ENCODE peak calls at places on chromosomes 1 and 21, in nine cellular contexts. One of them, this sample, is unnamed.

GRCh38 chr1:198556969-198557368 is 16.5 kb upstream of the ATP6V1G3 start:
- DNase-seq in astrocyte of the spinal cord: no peak
- DNase-seq in amniotic epithelial cell: no peak
- DNase-seq in NCI-H345: no peak
- DNase-seq in right lobe of liver: peak
- DNase-seq in stimulated activated CD4-positive, alpha-beta T cell treated with anti-CD3 and anti-CD28 coated beads, Interleukin-4, amount 100 ng/mL, for 48 hours: no peak
- DNase-seq in activated CD4-positive, alpha-beta T cell treated with anti-CD3 and anti-CD28 coated beads, Interleukin-2, amount 50 U/mL, for 24 hours: peak
- DNase-seq in transverse colon: peak
- DNase-seq in cardiac fibroblast: no peak
- DNase-seq in this sample: no peak

GRCh38 chr1:182191716-182192115 is 130.2 kb upstream of the ZNF648 start:
- DNase-seq in astrocyte of the spinal cord: no peak
- DNase-seq in amniotic epithelial cell: no peak
- DNase-seq in NCI-H345: no peak
- DNase-seq in right lobe of liver: no peak
- DNase-seq in stimulated activated CD4-positive, alpha-beta T cell treated with anti-CD3 and anti-CD28 coated beads, Interleukin-4, amount 100 ng/mL, for 48 hours: no peak
- DNase-seq in activated CD4-positive, alpha-beta T cell treated with anti-CD3 and anti-CD28 coated beads, Interleukin-2, amount 50 U/mL, for 24 hours: no peak
- DNase-seq in transverse colon: no peak
- DNase-seq in cardiac fibroblast: no peak
- DNase-seq in this sample: no peak

GRCh38 chr1:67970088-67970487 is 80.3 kb downstream of the DIRAS3 start:
- DNase-seq in astrocyte of the spinal cord: peak
- DNase-seq in amniotic epithelial cell: peak
- DNase-seq in NCI-H345: no peak
- DNase-seq in right lobe of liver: no peak
- DNase-seq in stimulated activated CD4-positive, alpha-beta T cell treated with anti-CD3 and anti-CD28 coated beads, Interleukin-4, amount 100 ng/mL, for 48 hours: no peak
- DNase-seq in activated CD4-positive, alpha-beta T cell treated with anti-CD3 and anti-CD28 coated beads, Interleukin-2, amount 50 U/mL, for 24 hours: no peak
- DNase-seq in transverse colon: no peak
- DNase-seq in cardiac fibroblast: peak
- DNase-seq in this sample: no peak

GRCh38 chr1:94024109-94024792 is 96.7 kb downstream of the ABCA4 start:
- DNase-seq in astrocyte of the spinal cord: no peak
- DNase-seq in amniotic epithelial cell: no peak
- DNase-seq in NCI-H345: no peak
- DNase-seq in right lobe of liver: no peak
- DNase-seq in stimulated activated CD4-positive, alpha-beta T cell treated with anti-CD3 and anti-CD28 coated beads, Interleukin-4, amount 100 ng/mL, for 48 hours: no peak
- DNase-seq in activated CD4-positive, alpha-beta T cell treated with anti-CD3 and anti-CD28 coated beads, Interleukin-2, amount 50 U/mL, for 24 hours: no peak
- DNase-seq in transverse colon: no peak
- DNase-seq in cardiac fibroblast: no peak
- DNase-seq in this sample: no peak

GRCh38 chr1:154474802-154475201 is 27.2 kb upstream of the TDRD10 start:
- DNase-seq in astrocyte of the spinal cord: peak
- DNase-seq in amniotic epithelial cell: peak
- DNase-seq in NCI-H345: no peak
- DNase-seq in right lobe of liver: no peak
- DNase-seq in stimulated activated CD4-positive, alpha-beta T cell treated with anti-CD3 and anti-CD28 coated beads, Interleukin-4, amount 100 ng/mL, for 48 hours: no peak
- DNase-seq in activated CD4-positive, alpha-beta T cell treated with anti-CD3 and anti-CD28 coated beads, Interleukin-2, amount 50 U/mL, for 24 hours: no peak
- DNase-seq in transverse colon: peak
- DNase-seq in cardiac fibroblast: peak
- DNase-seq in this sample: no peak

GRCh38 chr1:53959664-53960250 is 13.6 kb downstream of the LRRC42 start:
- DNase-seq in astrocyte of the spinal cord: peak
- DNase-seq in amniotic epithelial cell: peak
- DNase-seq in NCI-H345: no peak
- DNase-seq in right lobe of liver: no peak
- DNase-seq in stimulated activated CD4-positive, alpha-beta T cell treated with anti-CD3 and anti-CD28 coated beads, Interleukin-4, amount 100 ng/mL, for 48 hours: no peak
- DNase-seq in activated CD4-positive, alpha-beta T cell treated with anti-CD3 and anti-CD28 coated beads, Interleukin-2, amount 50 U/mL, for 24 hours: peak
- DNase-seq in transverse colon: no peak
- DNase-seq in cardiac fibroblast: peak
- DNase-seq in this sample: no peak

GRCh38 chr1:216119600-216119999 is 303.6 kb downstream of the USH2A start:
- DNase-seq in astrocyte of the spinal cord: peak
- DNase-seq in amniotic epithelial cell: peak
- DNase-seq in NCI-H345: peak
- DNase-seq in right lobe of liver: no peak
- DNase-seq in stimulated activated CD4-positive, alpha-beta T cell treated with anti-CD3 and anti-CD28 coated beads, Interleukin-4, amount 100 ng/mL, for 48 hours: no peak
- DNase-seq in activated CD4-positive, alpha-beta T cell treated with anti-CD3 and anti-CD28 coated beads, Interleukin-2, amount 50 U/mL, for 24 hours: no peak
- DNase-seq in transverse colon: no peak
- DNase-seq in cardiac fibroblast: peak
- DNase-seq in this sample: no peak

GRCh38 chr1:198880818-198881597 is 242.2 kb downstream of the PTPRC start:
- DNase-seq in astrocyte of the spinal cord: peak
- DNase-seq in amniotic epithelial cell: peak
- DNase-seq in NCI-H345: no peak
- DNase-seq in right lobe of liver: no peak
- DNase-seq in stimulated activated CD4-positive, alpha-beta T cell treated with anti-CD3 and anti-CD28 coated beads, Interleukin-4, amount 100 ng/mL, for 48 hours: no peak
- DNase-seq in activated CD4-positive, alpha-beta T cell treated with anti-CD3 and anti-CD28 coated beads, Interleukin-2, amount 50 U/mL, for 24 hours: peak
- DNase-seq in transverse colon: no peak
- DNase-seq in cardiac fibroblast: peak
- DNase-seq in this sample: no peak

GRCh38 chr1:239914827-239915231 is 176.9 kb upstream of the FMN2 start:
- DNase-seq in astrocyte of the spinal cord: peak
- DNase-seq in amniotic epithelial cell: peak
- DNase-seq in NCI-H345: no peak
- DNase-seq in right lobe of liver: no peak
- DNase-seq in stimulated activated CD4-positive, alpha-beta T cell treated with anti-CD3 and anti-CD28 coated beads, Interleukin-4, amount 100 ng/mL, for 48 hours: no peak
- DNase-seq in activated CD4-positive, alpha-beta T cell treated with anti-CD3 and anti-CD28 coated beads, Interleukin-2, amount 50 U/mL, for 24 hours: no peak
- DNase-seq in transverse colon: no peak
- DNase-seq in cardiac fibroblast: peak
- DNase-seq in this sample: no peak

GRCh38 chr1:186775881-186776560 is 52.7 kb upstream of the PLA2G4A start:
- DNase-seq in astrocyte of the spinal cord: no peak
- DNase-seq in amniotic epithelial cell: peak
- DNase-seq in NCI-H345: no peak
- DNase-seq in right lobe of liver: no peak
- DNase-seq in stimulated activated CD4-positive, alpha-beta T cell treated with anti-CD3 and anti-CD28 coated beads, Interleukin-4, amount 100 ng/mL, for 48 hours: no peak
- DNase-seq in activated CD4-positive, alpha-beta T cell treated with anti-CD3 and anti-CD28 coated beads, Interleukin-2, amount 50 U/mL, for 24 hours: no peak
- DNase-seq in transverse colon: no peak
- DNase-seq in cardiac fibroblast: no peak
- DNase-seq in this sample: no peak

GRCh38 chr1:200762089-200762488 is 23.4 kb downstream of the CAMSAP2 start:
- DNase-seq in astrocyte of the spinal cord: no peak
- DNase-seq in amniotic epithelial cell: no peak
- DNase-seq in NCI-H345: no peak
- DNase-seq in right lobe of liver: no peak
- DNase-seq in stimulated activated CD4-positive, alpha-beta T cell treated with anti-CD3 and anti-CD28 coated beads, Interleukin-4, amount 100 ng/mL, for 48 hours: no peak
- DNase-seq in activated CD4-positive, alpha-beta T cell treated with anti-CD3 and anti-CD28 coated beads, Interleukin-2, amount 50 U/mL, for 24 hours: no peak
- DNase-seq in transverse colon: no peak
- DNase-seq in cardiac fibroblast: no peak
- DNase-seq in this sample: no peak

GRCh38 chr1:234933475-234933874 is 195.2 kb downstream of the TOMM20 start:
- DNase-seq in astrocyte of the spinal cord: peak
- DNase-seq in amniotic epithelial cell: peak
- DNase-seq in NCI-H345: no peak
- DNase-seq in right lobe of liver: peak
- DNase-seq in stimulated activated CD4-positive, alpha-beta T cell treated with anti-CD3 and anti-CD28 coated beads, Interleukin-4, amount 100 ng/mL, for 48 hours: no peak
- DNase-seq in activated CD4-positive, alpha-beta T cell treated with anti-CD3 and anti-CD28 coated beads, Interleukin-2, amount 50 U/mL, for 24 hours: no peak
- DNase-seq in transverse colon: no peak
- DNase-seq in cardiac fibroblast: peak
- DNase-seq in this sample: no peak

GRCh38 chr1:196609114-196609737 is 986 bp upstream of the KCNT2 start:
- DNase-seq in astrocyte of the spinal cord: peak
- DNase-seq in amniotic epithelial cell: peak
- DNase-seq in NCI-H345: no peak
- DNase-seq in right lobe of liver: no peak
- DNase-seq in stimulated activated CD4-positive, alpha-beta T cell treated with anti-CD3 and anti-CD28 coated beads, Interleukin-4, amount 100 ng/mL, for 48 hours: no peak
- DNase-seq in activated CD4-positive, alpha-beta T cell treated with anti-CD3 and anti-CD28 coated beads, Interleukin-2, amount 50 U/mL, for 24 hours: no peak
- DNase-seq in transverse colon: no peak
- DNase-seq in cardiac fibroblast: no peak
- DNase-seq in this sample: no peak

GRCh38 chr1:215001419-215002021 is 81.0 kb upstream of the KCNK2 start:
- DNase-seq in astrocyte of the spinal cord: no peak
- DNase-seq in amniotic epithelial cell: no peak
- DNase-seq in NCI-H345: no peak
- DNase-seq in right lobe of liver: no peak
- DNase-seq in stimulated activated CD4-positive, alpha-beta T cell treated with anti-CD3 and anti-CD28 coated beads, Interleukin-4, amount 100 ng/mL, for 48 hours: no peak
- DNase-seq in activated CD4-positive, alpha-beta T cell treated with anti-CD3 and anti-CD28 coated beads, Interleukin-2, amount 50 U/mL, for 24 hours: no peak
- DNase-seq in transverse colon: no peak
- DNase-seq in cardiac fibroblast: no peak
- DNase-seq in this sample: no peak

GRCh38 chr21:45306832-45307571 is 19.3 kb upstream of the POFUT2 start:
- DNase-seq in astrocyte of the spinal cord: peak
- DNase-seq in amniotic epithelial cell: peak
- DNase-seq in NCI-H345: no peak
- DNase-seq in right lobe of liver: peak
- DNase-seq in stimulated activated CD4-positive, alpha-beta T cell treated with anti-CD3 and anti-CD28 coated beads, Interleukin-4, amount 100 ng/mL, for 48 hours: no peak
- DNase-seq in activated CD4-positive, alpha-beta T cell treated with anti-CD3 and anti-CD28 coated beads, Interleukin-2, amount 50 U/mL, for 24 hours: no peak
- DNase-seq in transverse colon: peak
- DNase-seq in cardiac fibroblast: peak
- DNase-seq in this sample: no peak

GRCh38 chr1:170530972-170531757 is 801 bp upstream of the GORAB start:
- DNase-seq in astrocyte of the spinal cord: no peak
- DNase-seq in amniotic epithelial cell: peak
- DNase-seq in NCI-H345: no peak
- DNase-seq in right lobe of liver: no peak
- DNase-seq in stimulated activated CD4-positive, alpha-beta T cell treated with anti-CD3 and anti-CD28 coated beads, Interleukin-4, amount 100 ng/mL, for 48 hours: no peak
- DNase-seq in activated CD4-positive, alpha-beta T cell treated with anti-CD3 and anti-CD28 coated beads, Interleukin-2, amount 50 U/mL, for 24 hours: no peak
- DNase-seq in transverse colon: peak
- DNase-seq in cardiac fibroblast: peak
- DNase-seq in this sample: no peak

GRCh38 chr1:1054971-1055370 is 19.1 kb downstream of the RNF223 start:
- DNase-seq in astrocyte of the spinal cord: no peak
- DNase-seq in amniotic epithelial cell: no peak
- DNase-seq in NCI-H345: no peak
- DNase-seq in right lobe of liver: no peak
- DNase-seq in stimulated activated CD4-positive, alpha-beta T cell treated with anti-CD3 and anti-CD28 coated beads, Interleukin-4, amount 100 ng/mL, for 48 hours: no peak
- DNase-seq in activated CD4-positive, alpha-beta T cell treated with anti-CD3 and anti-CD28 coated beads, Interleukin-2, amount 50 U/mL, for 24 hours: no peak
- DNase-seq in transverse colon: no peak
- DNase-seq in cardiac fibroblast: no peak
- DNase-seq in this sample: no peak

GRCh38 chr21:34900376-34900775 is 148.7 kb downstream of the RUNX1 start:
- DNase-seq in astrocyte of the spinal cord: peak
- DNase-seq in amniotic epithelial cell: peak
- DNase-seq in NCI-H345: no peak
- DNase-seq in right lobe of liver: no peak
- DNase-seq in stimulated activated CD4-positive, alpha-beta T cell treated with anti-CD3 and anti-CD28 coated beads, Interleukin-4, amount 100 ng/mL, for 48 hours: no peak
- DNase-seq in activated CD4-positive, alpha-beta T cell treated with anti-CD3 and anti-CD28 coated beads, Interleukin-2, amount 50 U/mL, for 24 hours: no peak
- DNase-seq in transverse colon: no peak
- DNase-seq in cardiac fibroblast: no peak
- DNase-seq in this sample: no peak

GRCh38 chr21:37461494-37461893 is 94.9 kb downstream of the DYRK1A start:
- DNase-seq in astrocyte of the spinal cord: no peak
- DNase-seq in amniotic epithelial cell: no peak
- DNase-seq in NCI-H345: no peak
- DNase-seq in right lobe of liver: no peak
- DNase-seq in stimulated activated CD4-positive, alpha-beta T cell treated with anti-CD3 and anti-CD28 coated beads, Interleukin-4, amount 100 ng/mL, for 48 hours: no peak
- DNase-seq in activated CD4-positive, alpha-beta T cell treated with anti-CD3 and anti-CD28 coated beads, Interleukin-2, amount 50 U/mL, for 24 hours: no peak
- DNase-seq in transverse colon: no peak
- DNase-seq in cardiac fibroblast: peak
- DNase-seq in this sample: no peak

GRCh38 chr1:206828765-206829164 is 36.7 kb upstream of the IL20 start:
- DNase-seq in astrocyte of the spinal cord: no peak
- DNase-seq in amniotic epithelial cell: no peak
- DNase-seq in NCI-H345: no peak
- DNase-seq in right lobe of liver: no peak
- DNase-seq in stimulated activated CD4-positive, alpha-beta T cell treated with anti-CD3 and anti-CD28 coated beads, Interleukin-4, amount 100 ng/mL, for 48 hours: no peak
- DNase-seq in activated CD4-positive, alpha-beta T cell treated with anti-CD3 and anti-CD28 coated beads, Interleukin-2, amount 50 U/mL, for 24 hours: no peak
- DNase-seq in transverse colon: no peak
- DNase-seq in cardiac fibroblast: no peak
- DNase-seq in this sample: no peak

GRCh38 chr21:45819478-45820170 is 161.9 kb upstream of the COL6A1 start:
- DNase-seq in astrocyte of the spinal cord: peak
- DNase-seq in amniotic epithelial cell: no peak
- DNase-seq in NCI-H345: no peak
- DNase-seq in right lobe of liver: no peak
- DNase-seq in stimulated activated CD4-positive, alpha-beta T cell treated with anti-CD3 and anti-CD28 coated beads, Interleukin-4, amount 100 ng/mL, for 48 hours: no peak
- DNase-seq in activated CD4-positive, alpha-beta T cell treated with anti-CD3 and anti-CD28 coated beads, Interleukin-2, amount 50 U/mL, for 24 hours: no peak
- DNase-seq in transverse colon: no peak
- DNase-seq in cardiac fibroblast: no peak
- DNase-seq in this sample: no peak

GRCh38 chr1:13951793-13952751 is 252.1 kb downstream of the PRDM2 start:
- DNase-seq in astrocyte of the spinal cord: no peak
- DNase-seq in amniotic epithelial cell: no peak
- DNase-seq in NCI-H345: no peak
- DNase-seq in right lobe of liver: no peak
- DNase-seq in stimulated activated CD4-positive, alpha-beta T cell treated with anti-CD3 and anti-CD28 coated beads, Interleukin-4, amount 100 ng/mL, for 48 hours: no peak
- DNase-seq in activated CD4-positive, alpha-beta T cell treated with anti-CD3 and anti-CD28 coated beads, Interleukin-2, amount 50 U/mL, for 24 hours: no peak
- DNase-seq in transverse colon: no peak
- DNase-seq in cardiac fibroblast: peak
- DNase-seq in this sample: no peak

GRCh38 chr1:2355408-2356261 is 35.7 kb downstream of the MORN1 start:
- DNase-seq in astrocyte of the spinal cord: no peak
- DNase-seq in amniotic epithelial cell: no peak
- DNase-seq in NCI-H345: no peak
- DNase-seq in right lobe of liver: peak
- DNase-seq in stimulated activated CD4-positive, alpha-beta T cell treated with anti-CD3 and anti-CD28 coated beads, Interleukin-4, amount 100 ng/mL, for 48 hours: no peak
- DNase-seq in activated CD4-positive, alpha-beta T cell treated with anti-CD3 and anti-CD28 coated beads, Interleukin-2, amount 50 U/mL, for 24 hours: no peak
- DNase-seq in transverse colon: no peak
- DNase-seq in cardiac fibroblast: no peak
- DNase-seq in this sample: no peak

GRCh38 chr1:43557744-43558245 is 27.1 kb downstream of the PTPRF start:
- DNase-seq in astrocyte of the spinal cord: no peak
- DNase-seq in amniotic epithelial cell: peak
- DNase-seq in NCI-H345: no peak
- DNase-seq in right lobe of liver: no peak
- DNase-seq in stimulated activated CD4-positive, alpha-beta T cell treated with anti-CD3 and anti-CD28 coated beads, Interleukin-4, amount 100 ng/mL, for 48 hours: no peak
- DNase-seq in activated CD4-positive, alpha-beta T cell treated with anti-CD3 and anti-CD28 coated beads, Interleukin-2, amount 50 U/mL, for 24 hours: no peak
- DNase-seq in transverse colon: peak
- DNase-seq in cardiac fibroblast: peak
- DNase-seq in this sample: no peak

GRCh38 chr21:37863842-37864241 is 52.4 kb downstream of the KCNJ6 start:
- DNase-seq in astrocyte of the spinal cord: peak
- DNase-seq in amniotic epithelial cell: peak
- DNase-seq in NCI-H345: no peak
- DNase-seq in right lobe of liver: no peak
- DNase-seq in stimulated activated CD4-positive, alpha-beta T cell treated with anti-CD3 and anti-CD28 coated beads, Interleukin-4, amount 100 ng/mL, for 48 hours: no peak
- DNase-seq in activated CD4-positive, alpha-beta T cell treated with anti-CD3 and anti-CD28 coated beads, Interleukin-2, amount 50 U/mL, for 24 hours: no peak
- DNase-seq in transverse colon: no peak
- DNase-seq in cardiac fibroblast: peak
- DNase-seq in this sample: no peak

GRCh38 chr1:113101588-113101987 is 28.6 kb downstream of the LRIG2 start:
- DNase-seq in astrocyte of the spinal cord: no peak
- DNase-seq in amniotic epithelial cell: peak
- DNase-seq in NCI-H345: no peak
- DNase-seq in right lobe of liver: no peak
- DNase-seq in stimulated activated CD4-positive, alpha-beta T cell treated with anti-CD3 and anti-CD28 coated beads, Interleukin-4, amount 100 ng/mL, for 48 hours: no peak
- DNase-seq in activated CD4-positive, alpha-beta T cell treated with anti-CD3 and anti-CD28 coated beads, Interleukin-2, amount 50 U/mL, for 24 hours: no peak
- DNase-seq in transverse colon: no peak
- DNase-seq in cardiac fibroblast: peak
- DNase-seq in this sample: no peak

GRCh38 chr1:42013881-42014470 is 95.3 kb upstream of the HIVEP3 start:
- DNase-seq in astrocyte of the spinal cord: no peak
- DNase-seq in amniotic epithelial cell: no peak
- DNase-seq in NCI-H345: no peak
- DNase-seq in right lobe of liver: no peak
- DNase-seq in stimulated activated CD4-positive, alpha-beta T cell treated with anti-CD3 and anti-CD28 coated beads, Interleukin-4, amount 100 ng/mL, for 48 hours: no peak
- DNase-seq in activated CD4-positive, alpha-beta T cell treated with anti-CD3 and anti-CD28 coated beads, Interleukin-2, amount 50 U/mL, for 24 hours: no peak
- DNase-seq in transverse colon: no peak
- DNase-seq in cardiac fibroblast: peak
- DNase-seq in this sample: no peak

GRCh38 chr1:204630460-204630905 is 55.1 kb downstream of the LRRN2 start:
- DNase-seq in astrocyte of the spinal cord: no peak
- DNase-seq in amniotic epithelial cell: peak
- DNase-seq in NCI-H345: no peak
- DNase-seq in right lobe of liver: no peak
- DNase-seq in stimulated activated CD4-positive, alpha-beta T cell treated with anti-CD3 and anti-CD28 coated beads, Interleukin-4, amount 100 ng/mL, for 48 hours: no peak
- DNase-seq in activated CD4-positive, alpha-beta T cell treated with anti-CD3 and anti-CD28 coated beads, Interleukin-2, amount 50 U/mL, for 24 hours: no peak
- DNase-seq in transverse colon: no peak
- DNase-seq in cardiac fibroblast: no peak
- DNase-seq in this sample: no peak

GRCh38 chr1:232793944-232794343 is 11.3 kb upstream of the MAP10 start:
- DNase-seq in astrocyte of the spinal cord: peak
- DNase-seq in amniotic epithelial cell: peak
- DNase-seq in NCI-H345: peak
- DNase-seq in right lobe of liver: no peak
- DNase-seq in stimulated activated CD4-positive, alpha-beta T cell treated with anti-CD3 and anti-CD28 coated beads, Interleukin-4, amount 100 ng/mL, for 48 hours: no peak
- DNase-seq in activated CD4-positive, alpha-beta T cell treated with anti-CD3 and anti-CD28 coated beads, Interleukin-2, amount 50 U/mL, for 24 hours: no peak
- DNase-seq in transverse colon: peak
- DNase-seq in cardiac fibroblast: peak
- DNase-seq in this sample: no peak

GRCh38 chr1:161367684-161368398 is at the start of gene CFAP126:
- DNase-seq in astrocyte of the spinal cord: peak
- DNase-seq in amniotic epithelial cell: peak
- DNase-seq in NCI-H345: peak
- DNase-seq in right lobe of liver: peak
- DNase-seq in stimulated activated CD4-positive, alpha-beta T cell treated with anti-CD3 and anti-CD28 coated beads, Interleukin-4, amount 100 ng/mL, for 48 hours: no peak
- DNase-seq in activated CD4-positive, alpha-beta T cell treated with anti-CD3 and anti-CD28 coated beads, Interleukin-2, amount 50 U/mL, for 24 hours: no peak
- DNase-seq in transverse colon: peak
- DNase-seq in cardiac fibroblast: peak
- DNase-seq in this sample: no peak

GRCh38 chr1:9297831-9298230 is 5.1 kb downstream of the SPSB1 start:
- DNase-seq in astrocyte of the spinal cord: no peak
- DNase-seq in amniotic epithelial cell: no peak
- DNase-seq in NCI-H345: no peak
- DNase-seq in right lobe of liver: no peak
- DNase-seq in stimulated activated CD4-positive, alpha-beta T cell treated with anti-CD3 and anti-CD28 coated beads, Interleukin-4, amount 100 ng/mL, for 48 hours: no peak
- DNase-seq in activated CD4-positive, alpha-beta T cell treated with anti-CD3 and anti-CD28 coated beads, Interleukin-2, amount 50 U/mL, for 24 hours: no peak
- DNase-seq in transverse colon: no peak
- DNase-seq in cardiac fibroblast: no peak
- DNase-seq in this sample: no peak